ENCODE peak calls at places on chromosome 14, in seven cellular contexts. G is sigmoid colon, Q is K562, I is esophagus muscularis mucosa, E is suprapubic skin, Z is A549, J is HepG2. D is an unnamed sample.

GRCh38 chr14:34301107-34301734 is 160.8 kb downstream of the SPTSSA start:
- DNase-seq in I (no peak), Z (peak), J (peak), E (no peak), Q (peak), G (no peak), D (no peak)

GRCh38 chr14:34234258-34234657 is 227.8 kb downstream of the SPTSSA start:
- DNase-seq in Q (no peak), E (no peak), Z (no peak), J (no peak), I (peak), G (no peak), D (no peak)

GRCh38 chr14:30227436-30227835 is 299.8 kb upstream of the PRKD1 start:
- DNase-seq in Q (no peak), J (no peak), I (no peak), Z (no peak), E (no peak), G (peak), D (no peak)

GRCh38 chr14:44107156-44107555 is 399.9 kb downstream of the FSCB start:
- DNase-seq in Q (no peak), E (no peak), I (no peak), Z (no peak), J (no peak), G (no peak), D (no peak)

GRCh38 chr14:67436006-67436866 is 24.3 kb upstream of the PLEK2 start:
- DNase-seq in Z (no peak), J (peak), E (no peak), I (no peak), G (peak), Q (peak), D (no peak)

GRCh38 chr14:36275741-36276140 is 44.7 kb downstream of the MBIP start:
- DNase-seq in J (no peak), I (no peak), E (no peak), Q (no peak), Z (no peak), G (no peak), D (no peak)

GRCh38 chr14:61555056-61555838 is 140.1 kb upstream of the HIF1A start:
- DNase-seq in Q (no peak), Z (no peak), J (no peak), I (no peak), G (no peak), E (no peak), D (no peak)

GRCh38 chr14:72544615-72545387 is 349.1 kb downstream of the DPF3 start:
- DNase-seq in E (no peak), G (no peak), Q (no peak), I (no peak), Z (no peak), J (no peak), D (no peak)

GRCh38 chr14:70069186-70069585 is 119.6 kb downstream of the SLC8A3 start:
- DNase-seq in I (no peak), Z (no peak), J (peak), G (no peak), E (no peak), Q (no peak), D (no peak)

GRCh38 chr14:94412671-94413638 is 24.6 kb upstream of the SERPINA1 start:
- DNase-seq in G (no peak), E (no peak), Z (peak), Q (no peak), I (no peak), J (peak), D (no peak)

GRCh38 chr14:71130491-71131179 is 223.4 kb downstream of the PCNX1 start:
- DNase-seq in G (no peak), J (no peak), I (peak), Z (no peak), E (no peak), Q (peak), D (no peak)

GRCh38 chr14:22071001-22071400 is 397.4 kb upstream of the OR4E1 start:
- DNase-seq in I (no peak), Q (no peak), J (no peak), Z (no peak), G (no peak), E (no peak), D (peak)

GRCh38 chr14:28742171-28742846 is 24.3 kb upstream of the FOXG1 start:
- DNase-seq in G (no peak), Q (no peak), Z (no peak), E (no peak), I (no peak), J (no peak), D (no peak)

GRCh38 chr14:78010688-78011087 is 159.5 kb upstream of the NRXN3 start:
- DNase-seq in Q (no peak), Z (no peak), E (no peak), I (no peak), G (no peak), J (no peak), D (no peak)

GRCh38 chr14:33052899-33053400 is 114.3 kb downstream of the NPAS3 start:
- DNase-seq in Q (no peak), Z (no peak), G (no peak), E (no peak), J (no peak), I (no peak), D (no peak)

GRCh38 chr14:21924479-21924878 is 250.9 kb upstream of the OR4E1 start:
- DNase-seq in J (no peak), I (no peak), Z (no peak), Q (no peak), G (no peak), E (no peak), D (peak)

GRCh38 chr14:89848165-89848564 is 106.4 kb downstream of the EFCAB11 start:
- DNase-seq in I (no peak), J (no peak), Z (no peak), G (no peak), Q (no peak), E (no peak), D (no peak)

GRCh38 chr14:37198273-37198598 is 499 bp downstream of the MIPOL1 start:
- DNase-seq in Z (no peak), Q (no peak), J (no peak), I (no peak), G (no peak), E (no peak), D (no peak)

GRCh38 chr14:68911594-68912227 is 67.4 kb downstream of the ACTN1 start:
- DNase-seq in Z (peak), G (peak), E (peak), Q (peak), I (no peak), J (peak), D (peak)

GRCh38 chr14:25011095-25011494 is 38.9 kb downstream of the STXBP6 start:
- DNase-seq in G (no peak), Q (no peak), Z (no peak), I (no peak), E (no peak), J (no peak), D (no peak)

GRCh38 chr14:32938719-32939253 is at the start of gene NPAS3:
- DNase-seq in J (no peak), Q (no peak), I (no peak), Z (no peak), G (no peak), E (no peak), D (no peak)

GRCh38 chr14:32370720-32371119 is 41.6 kb downstream of the AKAP6 start:
- DNase-seq in J (no peak), I (no peak), E (no peak), Q (no peak), Z (peak), G (no peak), D (no peak)

GRCh38 chr14:70822706-70823185 is 13.4 kb upstream of the MAP3K9 start:
- DNase-seq in J (no peak), I (no peak), Z (peak), E (no peak), G (no peak), Q (no peak), D (peak)

GRCh38 chr14:71705460-71705859 is 226.8 kb upstream of the RGS6 start:
- DNase-seq in J (no peak), Q (no peak), G (no peak), Z (peak), I (no peak), E (no peak), D (no peak)

GRCh38 chr14:71117839-71118743 is 210.8 kb downstream of the PCNX1 start:
- DNase-seq in I (no peak), Q (no peak), E (no peak), G (no peak), Z (peak), J (peak), D (peak)

GRCh38 chr14:53865716-53866115 is 90.9 kb downstream of the BMP4 start:
- DNase-seq in J (no peak), G (no peak), I (no peak), E (no peak), Q (no peak), Z (no peak), D (no peak)

GRCh38 chr14:96363751-96364336 is 518 bp downstream of the GSKIP start:
- DNase-seq in Q (peak), E (peak), G (peak), I (no peak), Z (peak), J (peak), D (peak)

GRCh38 chr14:60658909-60659585 is 9.8 kb upstream of the SIX1 start:
- DNase-seq in G (no peak), E (no peak), Q (no peak), I (no peak), J (peak), Z (no peak), D (no peak)

GRCh38 chr14:24542346-24542936 is 33.6 kb downstream of the CTSG start:
- DNase-seq in G (no peak), J (no peak), Q (no peak), I (no peak), Z (no peak), E (no peak), D (no peak)

GRCh38 chr14:58784946-58785345 is 147.2 kb downstream of the DACT1 start:
- DNase-seq in Q (no peak), E (no peak), I (no peak), G (no peak), Z (no peak), J (no peak), D (no peak)

GRCh38 chr14:60248697-60249314 is at the start of gene PPM1A:
- DNase-seq in J (peak), I (peak), E (peak), Q (peak), Z (peak), G (peak), D (peak)

GRCh38 chr14:69214376-69214775 is 23.1 kb downstream of the EXD2 start:
- DNase-seq in Z (peak), J (no peak), G (no peak), I (no peak), E (no peak), Q (no peak), D (no peak)

GRCh38 chr14:101634453-101635237 is 73.3 kb downstream of the DIO3 start:
- DNase-seq in G (no peak), Q (no peak), I (no peak), J (no peak), E (peak), Z (no peak), D (no peak)

GRCh38 chr14:73717998-73718741 is 4.0 kb upstream of the PNMA1 start:
- DNase-seq in Z (no peak), Q (no peak), I (no peak), E (no peak), J (no peak), G (peak), D (peak)

GRCh38 chr14:73719791-73720190 is 5.6 kb upstream of the PNMA1 start:
- DNase-seq in Z (no peak), J (no peak), I (no peak), Q (no peak), G (no peak), E (no peak), D (no peak)

GRCh38 chr14:73717247-73717646 is 3.1 kb upstream of the PNMA1 start:
- DNase-seq in J (no peak), E (no peak), Q (no peak), Z (no peak), I (no peak), G (no peak), D (no peak)

GRCh38 chr14:73719361-73719760 is 5.2 kb upstream of the PNMA1 start:
- DNase-seq in Q (no peak), I (no peak), J (no peak), E (no peak), G (no peak), Z (no peak), D (no peak)

GRCh38 chr14:73718742-73719251 is 4.6 kb upstream of the PNMA1 start:
- DNase-seq in J (no peak), I (no peak), Z (no peak), Q (no peak), E (no peak), G (peak), D (no peak)
- TF ChIP-seq EP300 in J (no peak), I (no peak), Z (no peak), Q (no peak), E (no peak), G (no peak), D (no peak)

GRCh38 chr14:104706733-104707628 is 17.0 kb upstream of the ADSS1 start:
- DNase-seq in J (no peak), Z (no peak), G (no peak), Q (no peak), E (no peak), I (no peak), D (no peak)

GRCh38 chr14:104710071-104710735 is 13.8 kb upstream of the ADSS1 start:
- DNase-seq in Z (no peak), G (no peak), Q (no peak), E (no peak), J (no peak), I (no peak), D (no peak)

GRCh38 chr14:104707629-104708595 is 16.1 kb upstream of the ADSS1 start:
- DNase-seq in E (no peak), G (no peak), I (no peak), J (no peak), Q (no peak), Z (no peak), D (no peak)

GRCh38 chr14:104708606-104709268 is 15.3 kb upstream of the ADSS1 start:
- DNase-seq in I (no peak), J (peak), Q (peak), G (no peak), E (no peak), Z (peak), D (peak)

GRCh38 chr14:104709387-104710019 is 14.5 kb upstream of the ADSS1 start:
- DNase-seq in Z (no peak), I (no peak), Q (no peak), E (no peak), J (no peak), G (no peak), D (no peak)
- TF ChIP-seq CTCF in Z (no peak), I (no peak), Q (no peak), E (no peak), J (no peak), G (no peak), D (no peak)

DNA sequence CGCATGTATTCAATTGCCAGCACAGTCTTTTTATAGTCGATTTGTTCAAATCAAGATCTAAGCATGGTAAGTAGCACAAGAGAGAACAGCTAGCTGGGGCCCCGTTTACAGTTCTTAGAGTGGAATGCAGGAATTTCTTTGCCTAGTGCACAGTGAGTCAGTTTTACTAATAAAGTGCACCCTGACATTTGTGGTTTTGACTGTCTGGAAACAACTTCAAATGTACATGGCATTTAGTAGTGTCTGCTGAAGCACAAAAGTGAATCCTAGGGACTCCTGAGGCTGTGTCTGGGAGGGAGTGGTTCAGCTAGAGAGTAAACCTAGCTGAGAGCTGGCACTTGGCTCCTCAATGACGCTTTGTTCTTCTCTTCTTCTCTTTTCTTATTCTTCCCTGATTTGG is 64.9 kb downstream of the TMX1 start:
- DNase-seq in G (no peak), I (peak), J (no peak), Z (peak), Q (no peak), E (no peak), D (no peak)
- TF ChIP-seq EP300 in G (no peak), I (no peak), J (no peak), Z (no peak), Q (no peak), E (no peak), D (no peak)

GRCh38 chr14:76467843-76468242 is 91.9 kb downstream of the ESRRB start:
- DNase-seq in G (no peak), J (no peak), I (no peak), E (no peak), Z (no peak), Q (no peak), D (no peak)

GRCh38 chr14:76472199-76472723 is 96.3 kb downstream of the ESRRB start:
- DNase-seq in E (no peak), Q (no peak), J (no peak), I (no peak), G (no peak), Z (no peak), D (no peak)

GRCh38 chr14:76473381-76474263 is 97.7 kb downstream of the ESRRB start:
- DNase-seq in J (no peak), E (no peak), Q (no peak), Z (no peak), I (no peak), G (no peak), D (no peak)
- TF ChIP-seq CTCF in J (no peak), E (no peak), Q (no peak), Z (no peak), I (peak), G (no peak), D (no peak)

DNA sequence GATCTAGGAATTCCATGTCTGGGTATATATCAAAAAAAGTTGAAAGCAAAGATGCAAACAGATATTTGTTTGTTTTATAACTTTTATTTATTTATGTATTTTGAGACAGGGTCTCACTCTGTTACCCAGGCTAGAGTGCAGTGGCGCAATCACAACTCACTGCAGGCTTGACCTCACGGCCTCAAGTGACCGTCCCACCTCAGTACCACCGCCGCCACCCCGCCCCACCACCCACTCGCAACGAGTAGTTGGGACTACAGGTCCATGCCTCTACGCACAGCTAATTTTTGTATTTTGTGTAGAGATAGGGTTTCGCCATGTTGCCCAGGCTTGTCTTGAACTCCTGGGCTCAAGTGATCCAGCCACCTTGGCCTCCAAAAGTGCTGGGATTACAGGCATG is 66.5 kb upstream of the KTN1 start:
- DNase-seq in Z (no peak), J (no peak), Q (no peak), E (no peak), G (no peak), I (no peak), D (no peak)
- TF ChIP-seq EP300 in Z (no peak), J (no peak), Q (no peak), E (no peak), G (no peak), I (no peak), D (no peak)

GRCh38 chr14:50741571-50741970 is 73.5 kb upstream of the SAV1 start:
- DNase-seq in I (no peak), E (no peak), Q (peak), J (no peak), G (no peak), Z (peak), D (no peak)
- TF ChIP-seq CTCF in I (no peak), E (no peak), Q (no peak), J (no peak), G (no peak), Z (no peak), D (no peak)

GRCh38 chr14:97625512-97625911 is 828.3 kb downstream of the VRK1 start:
- DNase-seq in E (no peak), J (no peak), Q (no peak), Z (no peak), I (no peak), G (no peak), D (no peak)
- TF ChIP-seq EP300 in E (no peak), J (no peak), Q (no peak), Z (no peak), I (no peak), G (no peak), D (no peak)

GRCh38 chr14:99574099-99574880 is 29.7 kb downstream of the CCDC85C start:
- DNase-seq in Z (peak), E (no peak), G (no peak), I (no peak), J (peak), Q (no peak), D (peak)

GRCh38 chr14:99573436-99574098 is 30.4 kb downstream of the CCDC85C start:
- DNase-seq in Z (no peak), G (no peak), J (no peak), E (no peak), I (no peak), Q (no peak), D (no peak)

GRCh38 chr14:99576761-99577705 is 27.0 kb downstream of the CCDC85C start:
- DNase-seq in G (no peak), I (no peak), Q (no peak), Z (no peak), J (no peak), E (no peak), D (no peak)

GRCh38 chr14:99576304-99576703 is 27.7 kb downstream of the CCDC85C start:
- DNase-seq in J (no peak), I (no peak), G (no peak), Q (no peak), Z (peak), E (no peak), D (no peak)

GRCh38 chr14:99575043-99576023 is 28.7 kb downstream of the CCDC85C start:
- DNase-seq in E (peak), G (no peak), J (peak), Q (peak), I (no peak), Z (peak), D (peak)
- TF ChIP-seq CTCF in E (peak), G (no peak), J (peak), Q (no peak), I (peak), Z (peak), D (no peak)

GRCh38 chr14:102777711-102778615 is 714 bp downstream of the TRAF3 start:
- DNase-seq in J (no peak), E (no peak), Q (peak), G (no peak), Z (no peak), I (no peak), D (peak)

GRCh38 chr14:102775855-102776760 is 1.1 kb upstream of the TRAF3 start:
- DNase-seq in J (peak), Z (peak), E (no peak), Q (peak), I (no peak), G (no peak), D (peak)

GRCh38 chr14:102772781-102773570 is 4.3 kb upstream of the TRAF3 start:
- DNase-seq in Q (peak), Z (peak), E (no peak), I (no peak), J (peak), G (no peak), D (no peak)

GRCh38 chr14:102776761-102777710 is at the start of gene TRAF3:
- DNase-seq in Q (peak), Z (peak), E (no peak), G (peak), J (no peak), I (no peak), D (peak)

GRCh38 chr14:102774391-102775153 is 2.7 kb upstream of the TRAF3 start:
- DNase-seq in Z (peak), E (no peak), I (no peak), J (peak), G (no peak), Q (peak), D (peak)
- TF ChIP-seq EP300 in Z (no peak), E (no peak), I (no peak), J (peak), G (no peak), Q (no peak), D (no peak)

D was measured in transverse colon.